ENCODE peak calls at places on chromosomes 11 and 22, in seven cellular contexts. S is Ammon's horn, N is T-helper 2 cell, G is uterus, O is hepatic stellate cell, T is iPS DF 19.7, R is GM13976. H is an unnamed sample.

GRCh38 chr11:113885897-113886296 is 10.5 kb upstream of the USP28 start:
- DNase-seq in S (no peak), N (no peak), G (no peak), O (no peak), T (no peak), R (no peak), H (no peak)

GRCh38 chr11:116687458-116688201 is 85.2 kb downstream of the BUD13 start:
- DNase-seq in S (no peak), N (no peak), G (no peak), O (no peak), T (peak), R (no peak), H (no peak)

GRCh38 chr11:36363361-36364272 is 67.5 kb downstream of the PRR5L start:
- DNase-seq in S (no peak), N (no peak), G (no peak), O (no peak), T (no peak), R (no peak), H (no peak)

GRCh38 chr11:63738720-63739360 is 29.7 kb downstream of the ZFTA start:
- DNase-seq in S (peak), N (peak), G (peak), O (peak), T (no peak), R (peak), H (peak)

GRCh38 chr22:26608129-26608528 is 9.7 kb downstream of the CRYBB1 start:
- DNase-seq in S (no peak), N (no peak), G (no peak), O (no peak), T (no peak), R (no peak), H (no peak)

GRCh38 chr11:10809373-10810199 is 860 bp upstream of the EIF4G2 start:
- DNase-seq in S (peak), N (no peak), G (no peak), O (peak), T (peak), R (no peak), H (peak)

GRCh38 chr11:30392221-30392784 is 69.4 kb downstream of the ARL14EP start:
- DNase-seq in S (peak), N (no peak), G (no peak), O (no peak), T (no peak), R (no peak), H (no peak)

GRCh38 chr11:134380785-134381184 is 31.3 kb downstream of the B3GAT1 start:
- DNase-seq in S (no peak), N (no peak), G (no peak), O (no peak), T (no peak), R (no peak), H (no peak)

GRCh38 chr11:26473216-26474194 is 98.6 kb downstream of the MUC15 start:
- DNase-seq in S (no peak), N (no peak), G (no peak), O (no peak), T (no peak), R (no peak), H (no peak)

GRCh38 chr11:15743244-15743629 is 613.1 kb downstream of the SOX6 start:
- DNase-seq in S (no peak), N (no peak), G (no peak), O (no peak), T (no peak), R (no peak), H (no peak)

GRCh38 chr22:50173221-50173982 is 2.9 kb downstream of the PANX2 start:
- DNase-seq in S (no peak), N (no peak), G (no peak), O (no peak), T (no peak), R (peak), H (no peak)

GRCh38 chr11:128336203-128336602 is 251.2 kb downstream of the ETS1 start:
- DNase-seq in S (no peak), N (no peak), G (peak), O (peak), T (no peak), R (no peak), H (no peak)

GRCh38 chr11:47980907-47981621 is 705 bp downstream of the PTPRJ start:
- DNase-seq in S (no peak), N (no peak), G (peak), O (peak), T (no peak), R (peak), H (no peak)

GRCh38 chr11:1303196-1303821 is 6.1 kb downstream of the TOLLIP start:
- DNase-seq in S (peak), N (no peak), G (peak), O (no peak), T (no peak), R (no peak), H (no peak)

GRCh38 chr11:62542111-62542745 is 4.4 kb downstream of the AHNAK start:
- DNase-seq in S (no peak), N (no peak), G (no peak), O (no peak), T (no peak), R (no peak), H (no peak)

GRCh38 chr11:66542362-66542761 is 3.5 kb downstream of the ZDHHC24 start:
- DNase-seq in S (no peak), N (no peak), G (no peak), O (no peak), T (no peak), R (no peak), H (no peak)

GRCh38 chr11:35144103-35144741 is 5.3 kb downstream of the CD44 start:
- DNase-seq in S (no peak), N (peak), G (no peak), O (peak), T (no peak), R (peak), H (peak)

GRCh38 chr11:124897681-124898680 is at the start of gene ROBO4:
- DNase-seq in S (no peak), N (no peak), G (peak), O (peak), T (no peak), R (no peak), H (no peak)

GRCh38 chr11:33932721-33933120 is 40.8 kb upstream of the LMO2 start:
- DNase-seq in S (no peak), N (no peak), G (no peak), O (no peak), T (no peak), R (no peak), H (no peak)

GRCh38 chr11:61080526-61080925 is 21.8 kb upstream of the CD5 start:
- DNase-seq in S (no peak), N (no peak), G (no peak), O (no peak), T (no peak), R (no peak), H (no peak)

GRCh38 chr11:102924851-102925380 is 30.6 kb downstream of the MMP13 start:
- DNase-seq in S (no peak), N (no peak), G (no peak), O (no peak), T (no peak), R (no peak), H (no peak)

GRCh38 chr11:114134870-114135269 is 75.4 kb downstream of the ZBTB16 start:
- DNase-seq in S (no peak), N (no peak), G (no peak), O (peak), T (no peak), R (no peak), H (no peak)

GRCh38 chr11:28910926-28911325 is 802.7 kb downstream of the METTL15 start:
- DNase-seq in S (no peak), N (no peak), G (no peak), O (no peak), T (no peak), R (no peak), H (no peak)

GRCh38 chr11:79362821-79363220 is 78.0 kb downstream of the TENM4 start:
- DNase-seq in S (no peak), N (no peak), G (no peak), O (no peak), T (no peak), R (no peak), H (no peak)

GRCh38 chr11:86219291-86220193 is 25.0 kb upstream of the EED start:
- DNase-seq in S (no peak), N (no peak), G (no peak), O (no peak), T (no peak), R (no peak), H (no peak)

GRCh38 chr11:113722221-113722620 is 16.1 kb upstream of the TMPRSS5 start:
- DNase-seq in S (peak), N (no peak), G (no peak), O (no peak), T (no peak), R (no peak), H (no peak)

GRCh38 chr11:129252621-129253020 is 60.5 kb upstream of the ARHGAP32 start:
- DNase-seq in S (no peak), N (no peak), G (no peak), O (no peak), T (peak), R (no peak), H (no peak)

GRCh38 chr11:2702771-2703486 is 3.1 kb upstream of the KCNQ1OT1 start:
- DNase-seq in S (peak), N (no peak), G (peak), O (no peak), T (no peak), R (no peak), H (no peak)

GRCh38 chr11:57792060-57792541 is 30.5 kb downstream of the CTNND1 start:
- DNase-seq in S (peak), N (peak), G (no peak), O (no peak), T (no peak), R (peak), H (peak)

GRCh38 chr11:47070769-47071168 is 105.9 kb downstream of the ARFGAP2 start:
- DNase-seq in S (no peak), N (no peak), G (no peak), O (no peak), T (no peak), R (no peak), H (no peak)

GRCh38 chr11:123690490-123690889 is 36.1 kb upstream of the SCN3B start:
- DNase-seq in S (peak), N (no peak), G (no peak), O (peak), T (no peak), R (no peak), H (no peak)

GRCh38 chr22:35782504-35782903 is 64.8 kb downstream of the APOL5 start:
- DNase-seq in S (no peak), N (no peak), G (no peak), O (no peak), T (no peak), R (no peak), H (no peak)

GRCh38 chr22:45692549-45692948 is 20.9 kb downstream of the ATXN10 start:
- DNase-seq in S (no peak), N (no peak), G (no peak), O (no peak), T (no peak), R (no peak), H (no peak)

GRCh38 chr11:121416909-121417567 is 35.1 kb upstream of the SORL1 start:
- DNase-seq in S (peak), N (peak), G (peak), O (no peak), T (no peak), R (peak), H (peak)

GRCh38 chr11:77636738-77637344 is 753 bp downstream of the CLNS1A start:
- DNase-seq in S (no peak), N (no peak), G (no peak), O (no peak), T (no peak), R (peak), H (no peak)

GRCh38 chr11:68890490-68891231 is 13.0 kb downstream of the MRPL21 start:
- DNase-seq in S (peak), N (no peak), G (peak), O (peak), T (no peak), R (no peak), H (no peak)